ENCODE peak calls at places on chromosome 4, in nine cellular contexts. One of them, this sample, is unnamed.
A peak's percentile ranks its signal among the peaks of the same experiment; 100 is the strongest.

GRCh38 chr4:168674869-168675268 is 178.0 kb downstream of the PALLD start:
- DNase-seq in MV-4-11: no peak
- DNase-seq in EL: no peak
- DNase-seq in stimulated activated CD4-positive, alpha-beta T cell treated with anti-CD3 and anti-CD28 coated beads, Interleukin-2, amount 100 ng/mL, for 24 hours: no peak
- DNase-seq in NCI-H1436 treated with DMSO at 0.1 percent for 48 hours: no peak
- DNase-seq in activated gamma-delta T cell: no peak
- DNase-seq in small intestine: no peak
- DNase-seq in Right ventricle myocardium superior: no peak
- DNase-seq in RPMI7951: no peak
- DNase-seq in this sample: no peak

GRCh38 chr4:113020966-113021365 is 28.5 kb upstream of the ANK2 start:
- DNase-seq in MV-4-11: no peak
- DNase-seq in EL: peak; percentile 21
- DNase-seq in stimulated activated CD4-positive, alpha-beta T cell treated with anti-CD3 and anti-CD28 coated beads, Interleukin-2, amount 100 ng/mL, for 24 hours: no peak
- DNase-seq in NCI-H1436 treated with DMSO at 0.1 percent for 48 hours: no peak
- DNase-seq in activated gamma-delta T cell: no peak
- DNase-seq in small intestine: no peak
- DNase-seq in Right ventricle myocardium superior: no peak
- DNase-seq in RPMI7951: no peak
- DNase-seq in this sample: no peak

GRCh38 chr4:166816901-166817300 is 417.4 kb downstream of the SPOCK3 start:
- DNase-seq in MV-4-11: no peak
- DNase-seq in EL: no peak
- DNase-seq in stimulated activated CD4-positive, alpha-beta T cell treated with anti-CD3 and anti-CD28 coated beads, Interleukin-2, amount 100 ng/mL, for 24 hours: no peak
- DNase-seq in NCI-H1436 treated with DMSO at 0.1 percent for 48 hours: peak; percentile 56
- DNase-seq in activated gamma-delta T cell: no peak
- DNase-seq in small intestine: peak; percentile 97
- DNase-seq in Right ventricle myocardium superior: no peak
- DNase-seq in RPMI7951: no peak
- DNase-seq in this sample: peak; percentile 68

GRCh38 chr4:121714548-121714947 is 17.8 kb upstream of the ANXA5 start:
- DNase-seq in MV-4-11: no peak
- DNase-seq in EL: no peak
- DNase-seq in stimulated activated CD4-positive, alpha-beta T cell treated with anti-CD3 and anti-CD28 coated beads, Interleukin-2, amount 100 ng/mL, for 24 hours: no peak
- DNase-seq in NCI-H1436 treated with DMSO at 0.1 percent for 48 hours: no peak
- DNase-seq in activated gamma-delta T cell: no peak
- DNase-seq in small intestine: no peak
- DNase-seq in Right ventricle myocardium superior: no peak
- DNase-seq in RPMI7951: no peak
- DNase-seq in this sample: no peak

GRCh38 chr4:53682196-53682595 is 90.9 kb upstream of the LNX1 start:
- DNase-seq in MV-4-11: no peak
- DNase-seq in EL: peak; percentile 72
- DNase-seq in stimulated activated CD4-positive, alpha-beta T cell treated with anti-CD3 and anti-CD28 coated beads, Interleukin-2, amount 100 ng/mL, for 24 hours: no peak
- DNase-seq in NCI-H1436 treated with DMSO at 0.1 percent for 48 hours: no peak
- DNase-seq in activated gamma-delta T cell: no peak
- DNase-seq in small intestine: no peak
- DNase-seq in Right ventricle myocardium superior: no peak
- DNase-seq in RPMI7951: peak; percentile 42
- DNase-seq in this sample: no peak

GRCh38 chr4:74874785-74875367 is 58.0 kb upstream of the PARM1 start:
- DNase-seq in MV-4-11: peak; percentile 57
- DNase-seq in EL: peak; percentile 63
- DNase-seq in stimulated activated CD4-positive, alpha-beta T cell treated with anti-CD3 and anti-CD28 coated beads, Interleukin-2, amount 100 ng/mL, for 24 hours: no peak
- DNase-seq in NCI-H1436 treated with DMSO at 0.1 percent for 48 hours: no peak
- DNase-seq in activated gamma-delta T cell: no peak
- DNase-seq in small intestine: peak; percentile 75
- DNase-seq in Right ventricle myocardium superior: no peak
- DNase-seq in RPMI7951: peak; percentile 60
- DNase-seq in this sample: peak; percentile 62

GRCh38 chr4:3462790-3463415 is at the start of gene DOK7:
- DNase-seq in MV-4-11: no peak
- DNase-seq in EL: no peak
- DNase-seq in stimulated activated CD4-positive, alpha-beta T cell treated with anti-CD3 and anti-CD28 coated beads, Interleukin-2, amount 100 ng/mL, for 24 hours: no peak
- DNase-seq in NCI-H1436 treated with DMSO at 0.1 percent for 48 hours: no peak
- DNase-seq in activated gamma-delta T cell: no peak
- DNase-seq in small intestine: no peak
- DNase-seq in Right ventricle myocardium superior: peak; percentile 78
- DNase-seq in RPMI7951: no peak
- DNase-seq in this sample: no peak

GRCh38 chr4:66840178-66840577 is 705.1 kb downstream of the CENPC start:
- DNase-seq in MV-4-11: no peak
- DNase-seq in EL: no peak
- DNase-seq in stimulated activated CD4-positive, alpha-beta T cell treated with anti-CD3 and anti-CD28 coated beads, Interleukin-2, amount 100 ng/mL, for 24 hours: no peak
- DNase-seq in NCI-H1436 treated with DMSO at 0.1 percent for 48 hours: no peak
- DNase-seq in activated gamma-delta T cell: no peak
- DNase-seq in small intestine: no peak
- DNase-seq in Right ventricle myocardium superior: no peak
- DNase-seq in RPMI7951: no peak
- DNase-seq in this sample: no peak

GRCh38 chr4:140095694-140096482 is 58.1 kb downstream of the MAML3 start:
- DNase-seq in MV-4-11: peak; percentile 82
- DNase-seq in EL: peak; percentile 90
- DNase-seq in stimulated activated CD4-positive, alpha-beta T cell treated with anti-CD3 and anti-CD28 coated beads, Interleukin-2, amount 100 ng/mL, for 24 hours: peak; percentile 59
- DNase-seq in NCI-H1436 treated with DMSO at 0.1 percent for 48 hours: peak; percentile 63
- DNase-seq in activated gamma-delta T cell: no peak
- DNase-seq in small intestine: peak; percentile 53
- DNase-seq in Right ventricle myocardium superior: peak; percentile 51
- DNase-seq in RPMI7951: peak; percentile 93
- DNase-seq in this sample: peak; percentile 78

This sample was measured in foreskin keratinocyte.